ENCODE peak calls at places on chromosomes 6 and 20, in six cellular contexts. M is heart right ventricle, W is left ventricle myocardium inferior, D is lower lobe of right lung, K is astrocyte, Y is uterus. J is an unnamed sample.

GRCh38 chr6:22888147-22888831 is 318.9 kb downstream of the HDGFL1 start:
- DNase-seq in M (no peak), D (no peak), W (no peak), K (peak), Y (no peak), J (no peak)

GRCh38 chr6:107666084-107666981 is 157.8 kb downstream of the SCML4 start:
- DNase-seq in D (no peak), Y (no peak), M (no peak), K (peak), W (no peak), J (no peak)

GRCh38 chr6:31582230-31582601 is at the start of gene LTB:
- DNase-seq in M (no peak), K (no peak), W (no peak), Y (no peak), D (no peak), J (no peak)

GRCh38 chr6:136600818-136601217 is 50.6 kb upstream of the MAP7 start:
- DNase-seq in W (no peak), K (no peak), Y (no peak), D (no peak), M (no peak), J (no peak)

GRCh38 chr6:117448732-117449131 is 23.0 kb upstream of the ROS1 start:
- DNase-seq in K (peak), W (no peak), D (no peak), M (no peak), Y (no peak), J (no peak)

GRCh38 chr6:34132082-34132357 is 13.9 kb downstream of the GRM4 start:
- DNase-seq in W (no peak), Y (no peak), D (no peak), K (no peak), M (no peak), J (no peak)

GRCh38 chr20:63706027-63706695 is 1.6 kb downstream of the ARFRP1 start:
- DNase-seq in M (no peak), W (no peak), D (no peak), K (no peak), Y (no peak), J (peak)

GRCh38 chr6:137352859-137353258 is 133.7 kb upstream of the IFNGR1 start:
- DNase-seq in Y (no peak), K (no peak), D (no peak), M (no peak), W (no peak), J (no peak)

GRCh38 chr6:252775-253526 is 39.3 kb upstream of the DUSP22 start:
- DNase-seq in K (no peak), D (no peak), M (no peak), W (no peak), Y (no peak), J (no peak)

GRCh38 chr20:24064915-24065314 is 76.3 kb upstream of the GGTLC1 start:
- DNase-seq in K (no peak), D (no peak), Y (no peak), W (no peak), M (no peak), J (no peak)

GRCh38 chr6:166360243-166361079 is 18.1 kb upstream of the SFT2D1 start:
- DNase-seq in D (no peak), K (no peak), M (no peak), W (no peak), Y (no peak), J (no peak)

DNA sequence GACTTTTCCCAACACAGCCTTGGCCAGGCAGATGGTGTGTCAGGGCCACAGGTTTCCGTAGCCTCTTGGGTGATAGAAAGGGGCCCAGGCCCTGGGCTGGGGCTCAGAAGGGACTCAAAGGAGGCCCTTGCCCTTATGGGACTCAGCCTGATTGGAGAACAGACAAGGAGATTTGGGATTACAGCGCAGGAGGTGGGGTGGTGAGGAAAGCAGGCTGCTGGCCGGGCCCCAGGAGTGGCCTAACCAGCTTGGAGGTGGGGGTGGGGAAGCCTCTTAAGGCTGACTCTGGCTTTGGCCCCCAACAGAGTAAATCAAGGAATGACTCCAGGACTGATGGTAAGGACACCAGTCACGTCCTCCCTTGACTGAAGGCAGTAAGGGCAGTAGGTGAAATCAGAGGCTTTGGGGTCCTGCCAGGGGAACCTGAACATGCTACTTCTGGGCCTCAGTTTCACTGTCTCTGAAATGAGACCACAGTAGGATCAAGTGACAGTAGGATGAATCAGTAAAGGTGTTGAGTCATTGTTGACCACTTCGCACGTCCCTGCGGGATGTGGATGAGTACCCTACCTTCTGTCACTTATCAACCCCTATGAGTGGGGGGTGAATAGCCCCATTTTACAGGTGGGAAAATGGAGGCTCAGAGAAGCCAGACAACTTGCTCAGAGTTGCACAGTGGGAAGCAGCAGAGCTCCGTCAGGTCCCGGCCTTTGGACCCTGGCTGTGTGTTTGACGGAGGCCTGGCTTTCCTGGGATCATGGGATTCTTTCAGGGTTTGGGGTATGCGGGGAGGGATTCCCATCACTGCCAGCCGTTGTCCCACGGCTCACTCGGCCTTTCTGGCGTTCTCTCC is 4.5 kb downstream of the SNAI1 start:
- DNase-seq in Y (no peak), W (no peak), K (peak), D (no peak), M (no peak), J (no peak)
- H3K27ac ChIP-seq in Y (peak), W (peak), K (peak), D (peak), M (no peak), J (peak)

GRCh38 chr6:84773431-84774173 is 9.2 kb upstream of the TBX18 start:
- DNase-seq in Y (no peak), D (peak), K (no peak), W (peak), M (peak), J (peak)
- H3K4me3 ChIP-seq in Y (no peak), D (peak), K (peak), W (peak), M (peak), J (peak)

DNA sequence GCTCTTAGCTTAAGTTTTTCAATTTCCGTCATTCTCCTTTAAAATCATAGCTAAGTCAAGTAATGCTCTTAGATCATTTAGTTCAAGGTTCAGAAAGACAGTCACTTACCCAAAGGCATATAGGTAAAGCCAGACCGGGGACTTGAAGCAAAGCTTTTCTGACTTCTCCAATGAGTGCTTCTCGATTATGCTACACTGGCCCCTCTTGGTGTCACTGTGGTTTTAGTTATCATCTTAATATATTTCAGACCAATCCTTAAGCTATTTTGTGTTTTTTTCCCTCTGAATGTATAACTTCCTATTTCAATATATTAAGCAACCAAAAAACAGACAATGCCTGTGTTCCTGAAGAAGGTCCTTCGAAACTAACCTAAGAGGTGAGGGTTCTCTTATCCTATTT is 3.8 kb downstream of the PRDM1 start:
- DNase-seq in K (no peak), D (no peak), M (no peak), Y (no peak), W (no peak), J (no peak)
- TF ChIP-seq CTCF in K (peak), D (no peak), M (no peak), Y (peak), W (no peak), J (no peak)

DNA sequence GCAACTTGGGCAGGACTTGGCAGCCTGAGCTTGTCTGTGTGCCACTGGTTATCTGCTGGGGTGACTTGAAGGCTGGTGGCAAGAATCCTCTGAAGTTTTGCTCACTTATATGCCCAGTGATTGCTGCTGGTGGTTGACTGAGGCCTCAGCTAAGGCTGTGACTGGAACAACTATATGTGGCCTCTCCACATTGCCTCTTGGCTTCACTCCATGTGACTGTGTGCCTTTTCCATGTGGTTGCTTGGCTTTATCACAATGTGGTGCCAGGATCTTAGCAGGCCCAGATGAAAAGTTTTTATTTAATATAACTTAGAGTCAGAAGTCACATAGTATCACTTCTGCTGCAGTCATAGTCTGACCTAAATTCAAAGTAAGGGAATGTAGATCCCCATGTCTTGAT is 104.5 kb downstream of the ADAT2 start:
- DNase-seq in K (no peak), D (no peak), Y (no peak), M (no peak), W (no peak), J (no peak)
- H3K27ac ChIP-seq in K (no peak), D (no peak), Y (no peak), M (no peak), W (no peak), J (no peak)

GRCh38 chr6:135537782-135538301 is 40.3 kb upstream of the AHI1 start:
- DNase-seq in D (no peak), Y (no peak), W (no peak), K (peak), M (no peak), J (no peak)
- H3K4me3 ChIP-seq in D (no peak), Y (no peak), W (no peak), K (no peak), M (no peak), J (no peak)

DNA sequence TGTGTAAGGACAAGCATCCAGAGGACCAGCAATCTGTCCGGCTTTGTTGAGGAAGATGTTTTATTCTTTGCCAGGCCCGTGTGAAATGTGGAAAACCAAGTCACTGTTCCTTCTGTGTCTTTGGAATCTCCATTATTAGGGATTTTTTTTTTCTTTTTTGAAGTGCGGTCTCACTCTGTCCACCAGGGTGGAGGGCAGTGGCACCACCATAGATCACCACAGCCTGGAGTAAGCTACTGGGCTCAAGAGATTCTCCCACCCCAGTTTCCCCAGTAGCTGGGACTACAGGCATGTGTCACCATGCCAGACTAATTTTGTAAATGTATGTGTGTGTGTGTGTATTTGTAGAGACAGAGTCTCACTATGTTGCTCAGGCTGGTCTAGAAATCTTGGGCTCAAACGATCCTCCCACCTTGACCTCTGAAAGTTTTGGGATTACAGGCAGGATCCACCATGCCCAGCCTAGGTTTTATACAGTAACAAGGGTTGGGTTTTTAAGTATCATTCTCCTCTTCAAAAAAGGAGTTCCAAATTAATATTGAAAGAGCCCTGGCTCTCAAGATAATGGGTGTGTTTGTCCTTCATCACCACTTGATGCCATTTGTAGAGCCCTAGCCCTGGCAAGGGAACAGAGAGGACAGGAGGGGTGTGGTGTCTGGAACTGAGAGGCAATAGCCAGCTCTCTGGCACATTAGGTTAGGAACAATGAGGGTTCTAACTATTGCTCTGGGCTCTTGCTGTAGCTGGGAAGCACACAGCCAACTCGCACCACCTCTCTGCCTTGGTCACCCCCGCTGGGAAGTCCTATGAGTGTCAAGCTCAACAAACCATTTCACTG is 3.1 kb downstream of the LAMP5 start:
- DNase-seq in D (no peak), W (no peak), K (no peak), M (no peak), Y (no peak), J (no peak)
- TF ChIP-seq CTCF in D (no peak), W (no peak), K (no peak), M (no peak), Y (no peak), J (no peak)

DNA sequence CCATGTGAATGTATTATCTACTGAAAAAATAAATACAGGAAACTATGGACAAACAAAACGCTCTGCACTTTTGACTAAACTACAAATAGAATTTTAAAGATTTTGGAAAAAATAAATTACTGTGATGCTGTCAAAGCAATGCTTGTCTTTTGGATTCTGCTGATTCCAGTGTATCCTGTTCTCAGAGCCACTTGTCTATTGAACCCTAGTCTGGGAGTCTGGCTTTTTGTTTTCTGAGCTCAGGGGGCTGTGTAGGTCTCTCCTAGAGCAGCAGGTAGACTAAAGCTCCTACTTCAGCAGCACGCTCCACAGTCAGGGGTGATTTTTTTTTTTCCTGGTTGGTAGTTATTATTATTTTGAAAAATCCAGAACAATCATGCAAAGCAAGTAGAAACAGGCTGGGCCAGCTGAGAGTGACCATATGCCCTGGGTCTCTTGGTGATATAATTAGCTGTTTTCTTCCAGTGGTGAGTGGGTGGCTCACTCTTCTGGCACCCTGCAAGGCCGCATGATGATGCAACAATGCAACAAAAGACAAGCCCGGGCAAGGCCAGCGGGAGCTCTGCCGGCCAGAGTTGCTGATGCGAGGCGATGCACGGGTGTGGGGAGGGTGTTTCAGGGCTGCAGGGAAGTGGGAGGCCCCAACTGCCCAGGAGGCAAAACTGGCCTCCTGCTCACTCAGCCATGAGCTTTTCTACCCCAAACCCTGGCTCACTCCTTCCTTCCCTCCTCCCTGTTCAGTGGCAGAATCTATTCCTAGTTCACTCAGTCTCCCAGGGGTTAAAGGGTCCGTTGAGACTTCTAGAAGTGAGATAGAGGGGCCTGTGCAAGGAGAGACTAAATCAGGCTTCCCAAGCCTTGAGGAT is 11.6 kb upstream of the CDKN1A start:
- DNase-seq in D (peak), K (peak), Y (peak), W (peak), M (peak), J (peak)
- H3K27ac ChIP-seq in D (no peak), K (peak), Y (peak), W (peak), M (no peak), J (peak)